ENCODE peak calls at places on chromosomes 13 and 19, in eight cellular contexts. W, N, U, M, I, A, C and Q are unnamed samples.

GRCh38 chr19:33085570-33086128 is 4.7 kb downstream of the GPATCH1 start:
- DNase-seq in W (no peak), N (no peak), M (no peak), A (no peak), C (no peak), I (no peak), U (no peak), Q (no peak)

GRCh38 chr19:35644206-35644986 is 2.9 kb downstream of the ETV2 start:
- DNase-seq in M (peak; percentile 88), A (peak; percentile 70), C (peak; percentile 97), N (peak; percentile 91), I (peak; percentile 91), U (peak; percentile 98), W (peak; percentile 48), Q (peak; percentile 86)

GRCh38 chr19:10419646-10420443 is 493 bp upstream of the PDE4A start:
- DNase-seq in N (peak; percentile 42), M (no peak), W (no peak), U (no peak), A (peak; percentile 72), C (no peak), I (no peak), Q (peak; percentile 45)

GRCh38 chr13:110287031-110287828 is 19.7 kb downstream of the COL4A1 start:
- DNase-seq in I (no peak), M (no peak), W (no peak), N (no peak), C (no peak), A (no peak), U (peak; percentile 52), Q (peak; percentile 32)

GRCh38 chr19:39588066-39588465 is 14.3 kb upstream of the LGALS13 start:
- DNase-seq in A (no peak), M (no peak), I (no peak), C (no peak), N (no peak), W (no peak), U (no peak), Q (no peak)

GRCh38 chr13:85798999-85799646 is at the start of gene SLITRK6:
- DNase-seq in A (no peak), W (no peak), M (no peak), I (no peak), N (peak; percentile 93), C (no peak), U (no peak), Q (peak; percentile 8)

GRCh38 chr19:1748115-1748702 is 5.1 kb upstream of the ONECUT3 start:
- DNase-seq in N (no peak), M (no peak), W (no peak), C (no peak), I (no peak), U (no peak), A (no peak), Q (no peak)

GRCh38 chr13:109145631-109146030 is 516.2 kb downstream of the MYO16 start:
- DNase-seq in M (peak; percentile 76), C (peak; percentile 29), U (no peak), W (no peak), I (no peak), N (peak; percentile 74), A (peak; percentile 59), Q (peak; percentile 78)

GRCh38 chr19:3868770-3869456 is at the start of gene ZFR2:
- DNase-seq in I (no peak), U (no peak), C (no peak), M (no peak), A (no peak), W (no peak), N (no peak), Q (no peak)

GRCh38 chr13:54536112-54536511 is 1507.5 kb downstream of the OLFM4 start:
- DNase-seq in M (no peak), N (peak; percentile 2), C (no peak), W (no peak), A (no peak), I (no peak), U (no peak), Q (no peak)

GRCh38 chr19:45235485-45235884 is 9.7 kb downstream of the EXOC3L2 start:
- DNase-seq in N (no peak), I (no peak), U (no peak), A (no peak), W (no peak), M (no peak), C (no peak), Q (no peak)

GRCh38 chr19:19149402-19149801 is 11.1 kb upstream of the TMEM161A start:
- DNase-seq in A (no peak), N (no peak), M (no peak), U (no peak), W (no peak), I (no peak), C (no peak), Q (peak; percentile 30)

GRCh38 chr19:5014941-5015340 is 46.0 kb downstream of the KDM4B start:
- DNase-seq in W (no peak), N (no peak), M (no peak), C (no peak), I (no peak), A (no peak), U (no peak), Q (no peak)

GRCh38 chr19:4327252-4327876 is 11.3 kb downstream of the STAP2 start:
- DNase-seq in C (peak; percentile 73), I (peak; percentile 32), A (peak; percentile 61), N (no peak), U (peak; percentile 89), M (peak; percentile 22), W (no peak), Q (peak; percentile 32)

GRCh38 chr13:49165798-49166752 is 54.1 kb upstream of the MLNR start:
- DNase-seq in A (no peak), C (no peak), W (no peak), I (no peak), N (no peak), M (no peak), U (no peak), Q (no peak)

GRCh38 chr13:25249001-25249543 is 38.2 kb downstream of the MTMR6 start:
- DNase-seq in I (no peak), M (peak; percentile 73), N (peak; percentile 52), A (peak; percentile 75), U (no peak), W (no peak), C (no peak), Q (peak; percentile 37)

GRCh38 chr19:979318-979741 is 4.8 kb upstream of the WDR18 start:
- DNase-seq in M (no peak), A (no peak), N (no peak), U (no peak), W (no peak), I (no peak), C (no peak), Q (no peak)

GRCh38 chr13:27375686-27376326 is 48.6 kb upstream of the GTF3A start:
- DNase-seq in C (peak; percentile 86), U (peak; percentile 74), N (peak; percentile 72), M (peak; percentile 74), A (peak; percentile 34), I (no peak), W (no peak), Q (peak; percentile 82)

DNA sequence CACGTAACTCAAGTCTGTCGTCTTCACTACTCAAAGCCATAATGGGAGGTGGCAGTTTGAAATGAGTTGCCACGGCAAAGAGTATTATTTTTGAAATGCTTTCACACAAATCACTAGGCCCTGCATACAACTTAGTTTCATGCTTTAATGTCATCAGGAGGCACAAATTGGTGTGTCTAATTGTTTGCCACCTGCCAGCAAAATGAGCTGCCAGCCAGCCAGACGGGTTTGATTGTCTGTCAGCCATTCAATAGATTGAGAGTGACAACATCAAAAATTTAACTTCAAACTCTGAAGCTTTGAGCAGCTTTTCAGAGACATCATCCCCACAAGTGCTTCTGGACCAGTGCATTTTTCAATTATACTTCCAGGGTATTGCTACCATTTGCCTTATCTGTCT is 256.8 kb downstream of the NBEA start:
- DNase-seq in U (no peak), N (no peak), I (no peak), M (no peak), C (no peak), A (no peak), W (no peak), Q (no peak)
- H3K4me3 ChIP-seq in U (no peak overlapping the region), N (no peak overlapping the region), I (no peak overlapping the region), M (no peak overlapping the region), C (no peak overlapping the region), A (no peak overlapping the region), W (no peak overlapping the region), Q (no peak overlapping the region)

DNA sequence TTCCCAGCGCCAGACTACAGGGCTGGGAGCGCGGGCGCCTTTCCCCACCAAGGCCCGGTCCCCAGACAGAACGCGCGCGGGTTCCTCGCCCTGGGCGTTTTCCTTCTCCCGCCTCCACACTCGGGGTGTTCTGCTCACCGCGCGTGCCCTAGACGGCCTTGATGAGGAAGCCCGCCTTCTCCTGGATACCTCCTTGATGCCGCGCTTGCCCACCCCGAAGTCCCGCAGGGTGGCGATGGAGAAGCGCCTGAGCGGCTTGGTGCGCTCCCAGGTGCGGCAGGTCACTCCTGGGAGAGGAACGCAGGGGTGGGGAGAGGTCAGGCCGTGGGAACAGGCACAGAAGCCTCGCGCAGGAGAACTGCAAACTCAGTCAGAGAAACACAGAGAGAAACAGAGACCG is 34.8 kb downstream of the CYP2B6 start:
- DNase-seq in U (no peak), N (no peak), I (no peak), M (no peak), W (no peak), C (no peak), A (no peak), Q (no peak)
- TF ChIP-seq CTCF in U (no peak), N (no peak), I (no peak), M (no peak), W (no peak), C (no peak), A (no peak), Q (no peak)

DNA sequence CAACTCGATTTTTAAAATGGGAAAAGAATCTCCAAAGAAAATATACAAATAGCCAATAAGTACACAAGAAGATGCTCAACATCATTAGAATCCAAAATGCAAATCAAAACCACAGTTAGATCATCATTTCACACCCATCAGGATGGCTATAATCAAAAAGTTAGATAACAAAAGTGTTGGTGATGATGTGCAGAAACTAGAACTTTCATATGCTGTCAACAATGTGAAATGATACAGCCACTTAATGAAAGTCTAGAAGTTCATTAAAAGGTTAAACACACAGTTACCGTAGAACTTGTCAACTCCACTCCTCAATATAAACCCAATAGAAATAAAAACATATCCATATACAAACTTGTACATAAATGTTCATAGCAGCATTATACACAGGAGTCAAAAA is 11.8 kb downstream of the ZC3H13 start:
- DNase-seq in M (no peak), I (no peak), N (no peak), C (no peak), W (no peak), U (no peak), A (no peak), Q (no peak)
- H3K4me3 ChIP-seq in M (no peak overlapping the region), I (no peak overlapping the region), N (no peak overlapping the region), C (no peak overlapping the region), W (no peak overlapping the region), U (no peak overlapping the region), A (no peak overlapping the region), Q (no peak overlapping the region)

DNA sequence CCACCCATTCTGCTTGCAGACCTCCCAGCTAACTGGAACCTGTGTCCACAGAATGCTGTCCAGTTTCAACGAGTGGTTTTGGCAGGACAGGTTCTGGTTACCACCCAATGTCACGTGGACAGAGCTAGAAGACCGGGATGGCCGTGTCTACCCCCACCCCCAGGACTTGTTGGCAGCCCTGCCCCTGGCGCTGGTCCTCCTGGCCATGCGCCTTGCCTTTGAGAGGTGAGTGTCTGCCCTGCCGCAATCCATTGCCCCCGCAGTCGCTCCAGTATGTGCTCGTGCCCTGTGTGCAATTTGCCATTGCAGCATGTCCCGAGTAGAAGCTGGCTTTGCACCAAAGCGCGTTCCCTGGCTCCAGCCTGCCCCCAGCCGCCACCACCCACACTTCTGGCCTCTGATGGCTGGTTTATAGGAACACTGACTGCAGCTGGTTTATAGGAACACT is 41.9 kb downstream of the CERS4 start:
- DNase-seq in M (peak; percentile 11), I (no peak), N (no peak), C (peak; percentile 75), A (peak; percentile 81), U (peak; percentile 95), W (no peak), Q (peak; percentile 82)
- TF ChIP-seq CTCF in M (no peak), I (no peak), N (no peak), C (peak; percentile 37), A (peak; percentile 57), U (no peak), W (peak; percentile 12), Q (peak; percentile 28)